ENCODE peak calls at places on chromosomes 13 and 19, in nine cellular contexts. Q, E, S, X, O, T, I, U and H are unnamed samples.

GRCh38 chr19:54178581-54179261 is 5.8 kb upstream of the TMC4 start:
- DNase-seq in E (peak; percentile 66), X (no peak), S (no peak), I (peak; percentile 91), O (peak; percentile 72), Q (peak; percentile 55), U (peak; percentile 42), T (peak; percentile 30), H (no peak)

GRCh38 chr13:53150568-53150967 is 122.0 kb downstream of the OLFM4 start:
- DNase-seq in T (peak; percentile 8), U (no peak), E (no peak), Q (no peak), O (no peak), S (peak; percentile 22), I (no peak), X (no peak), H (no peak)

GRCh38 chr19:40274585-40275544 is 10.3 kb downstream of the AKT2 start:
- DNase-seq in E (no peak), O (no peak), T (no peak), U (no peak), Q (peak; percentile 47), S (peak; percentile 2), X (no peak), I (no peak), H (no peak)

GRCh38 chr19:3275068-3275582 is 50.7 kb downstream of the CELF5 start:
- DNase-seq in O (no peak), X (peak; percentile 36), T (no peak), S (no peak), E (peak; percentile 87), U (peak; percentile 10), I (peak; percentile 92), Q (peak; percentile 80), H (no peak)

GRCh38 chr19:2722541-2723344 is 1.6 kb upstream of the DIRAS1 start:
- DNase-seq in U (peak; percentile 54), E (no peak), S (peak; percentile 64), X (no peak), Q (no peak), T (peak; percentile 96), O (peak; percentile 30), I (peak; percentile 29), H (no peak)

GRCh38 chr13:108200781-108201398 is 14.4 kb downstream of the LIG4 start:
- DNase-seq in O (no peak), S (no peak), E (no peak), U (peak; percentile 61), I (no peak), Q (no peak), X (no peak), T (peak; percentile 66), H (no peak)

GRCh38 chr13:109968876-109969577 is 182.6 kb upstream of the IRS2 start:
- DNase-seq in X (no peak), U (no peak), E (no peak), O (no peak), S (no peak), Q (no peak), I (no peak), T (peak; percentile 26), H (no peak)

GRCh38 chr13:46903748-46904147 is 6.9 kb upstream of the HTR2A start:
- DNase-seq in I (no peak), Q (no peak), E (no peak), T (peak; percentile 67), X (no peak), S (no peak), O (no peak), U (peak; percentile 37), H (no peak)

GRCh38 chr19:42076375-42076944 is 494 bp downstream of the ZNF574 start:
- DNase-seq in Q (peak; percentile 65), S (no peak), E (no peak), U (peak; percentile 4), X (no peak), O (no peak), T (no peak), I (peak; percentile 65), H (no peak)

GRCh38 chr13:111429064-111429558 is 108.7 kb downstream of the TEX29 start:
- DNase-seq in O (peak; percentile 54), Q (peak; percentile 4), X (peak; percentile 58), S (peak; percentile 73), T (peak; percentile 54), E (peak; percentile 69), I (peak; percentile 81), U (peak; percentile 47), H (no peak)

GRCh38 chr19:49057636-49058234 is at the start of gene CGB7:
- DNase-seq in I (peak; percentile 91), U (peak; percentile 70), E (peak; percentile 87), T (peak; percentile 85), X (no peak), Q (no peak), O (peak; percentile 87), S (peak; percentile 78), H (no peak)
- TF ChIP-seq EZH2phosphoT487 in I (no peak), U (no peak), E (no peak), T (no peak), X (no peak), Q (no peak), O (no peak), S (no peak), H (no peak)

GRCh38 chr19:1288528-1289394 is 3.1 kb downstream of the EFNA2 start:
- DNase-seq in S (no peak), I (no peak), E (no peak), Q (no peak), X (no peak), T (no peak), O (no peak), U (no peak), H (no peak)
- H3K27ac ChIP-seq in S (no peak overlapping the region), I (no peak overlapping the region), E (no peak overlapping the region), Q (no peak overlapping the region), X (no peak overlapping the region), T (no peak overlapping the region), O (no peak overlapping the region), U (no peak overlapping the region), H (no peak overlapping the region)

GRCh38 chr19:49645995-49646394 is 4.0 kb downstream of the SCAF1 start:
- DNase-seq in O (no peak), S (no peak), X (no peak), I (no peak), U (no peak), E (no peak), Q (no peak), T (no peak), H (no peak)

GRCh38 chr19:49643466-49643865 is 1.5 kb downstream of the SCAF1 start:
- DNase-seq in Q (no peak), S (peak; percentile 29), T (peak; percentile 35), O (no peak), E (no peak), X (no peak), U (no peak), I (no peak), H (no peak)

GRCh38 chr19:49645592-49645991 is 3.6 kb downstream of the SCAF1 start:
- DNase-seq in I (no peak), O (no peak), S (no peak), Q (no peak), E (no peak), T (no peak), X (no peak), U (no peak), H (no peak)

GRCh38 chr19:49642488-49643035 is 553 bp downstream of the SCAF1 start:
- DNase-seq in S (no peak), O (peak; percentile 65), E (no peak), T (no peak), I (peak; percentile 54), X (no peak), U (no peak), Q (peak; percentile 57), H (no peak)

DNA sequence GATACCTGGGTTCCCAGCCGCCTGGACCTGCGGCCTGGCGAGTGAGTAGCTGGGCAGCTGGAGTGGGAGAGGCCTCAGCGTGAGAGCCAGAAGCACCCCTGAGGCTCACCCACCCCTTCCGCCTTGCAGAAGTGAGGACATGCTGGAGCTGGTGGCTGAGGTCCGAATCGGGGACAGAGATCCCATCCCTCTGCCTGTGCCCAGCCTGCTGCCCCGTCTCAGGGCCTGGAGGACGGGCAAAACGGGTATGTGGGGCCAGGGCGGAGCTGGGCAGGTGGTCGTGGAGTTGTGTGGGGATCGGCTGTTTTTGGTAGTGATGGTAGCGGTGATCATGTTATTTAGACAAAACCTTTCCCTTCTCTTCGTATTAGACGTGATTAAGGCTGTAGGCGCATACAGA is 4.6 kb downstream of the SCAF1 start:
- DNase-seq in O (no peak), I (no peak), X (no peak), S (no peak), T (no peak), E (no peak), U (no peak), Q (no peak), H (no peak)
- TF ChIP-seq EZH2phosphoT487 in O (no peak), I (no peak), X (no peak), S (no peak), T (no peak), E (no peak), U (no peak), Q (no peak), H (no peak)

GRCh38 chr13:75762967-75763366 is 126.8 kb downstream of the LMO7 start:
- DNase-seq in E (no peak), O (no peak), I (no peak), S (no peak), U (no peak), T (no peak), X (no peak), Q (no peak), H (no peak)

GRCh38 chr13:75766636-75767035 is 130.5 kb downstream of the LMO7 start:
- DNase-seq in O (no peak), X (no peak), Q (no peak), I (no peak), T (no peak), E (no peak), U (no peak), S (no peak), H (no peak)

GRCh38 chr13:75762066-75762937 is 126.2 kb downstream of the LMO7 start:
- DNase-seq in E (no peak), O (no peak), X (no peak), I (no peak), S (peak; percentile 50), T (peak; percentile 73), Q (no peak), U (peak; percentile 58), H (peak; percentile 86)

GRCh38 chr13:75763511-75763910 is 127.4 kb downstream of the LMO7 start:
- DNase-seq in Q (no peak), E (no peak), T (no peak), O (no peak), S (no peak), U (no peak), I (no peak), X (no peak), H (no peak)

GRCh38 chr13:75764251-75764650 is 128.1 kb downstream of the LMO7 start:
- DNase-seq in O (no peak), E (no peak), S (no peak), X (no peak), T (no peak), U (no peak), I (no peak), Q (no peak), H (no peak)
- H3K27ac ChIP-seq in O (no peak overlapping the region), E (no peak overlapping the region), S (peak overlapping the region; percentile 2), X (no peak overlapping the region), T (no peak overlapping the region), U (no peak overlapping the region), I (no peak overlapping the region), Q (no peak overlapping the region), H (no peak overlapping the region)